ENCODE peak calls at places on chromosomes 13 and 19, in eight cellular contexts. H is fibroblast of the aortic adventitia, V is cardiac fibroblast, Y is esophagus squamous epithelium, D is cardiac muscle cell, I is LNCaP clone FGC, P is heart right ventricle, O is keratinocyte. B is an unnamed sample.

GRCh38 chr13:48192536-48192935 is 40.5 kb upstream of the ITM2B start:
- DNase-seq in D (no peak), I (no peak), H (no peak), Y (no peak), V (no peak), P (no peak), O (no peak), B (no peak)

GRCh38 chr19:45906221-45906620 is 3.8 kb upstream of the MYPOP start:
- DNase-seq in D (no peak), O (no peak), H (peak; percentile 49), I (no peak), P (no peak), V (peak; percentile 79), Y (no peak), B (no peak)

GRCh38 chr19:580274-580835 is 8.0 kb downstream of the BSG start:
- DNase-seq in P (no peak), H (no peak), O (no peak), I (no peak), D (no peak), Y (no peak), V (no peak), B (no peak)

GRCh38 chr19:6739884-6740588 is 556 bp downstream of the TRIP10 start:
- DNase-seq in H (no peak), O (no peak), I (no peak), D (peak; percentile 75), Y (no peak), V (no peak), P (peak; percentile 63), B (peak; percentile 63)

GRCh38 chr13:31767175-31767900 is 28.0 kb downstream of the RXFP2 start:
- DNase-seq in O (peak; percentile 58), P (no peak), Y (no peak), I (no peak), D (no peak), H (peak; percentile 94), V (peak; percentile 93), B (no peak)

GRCh38 chr13:34357435-34358232 is 539.7 kb downstream of the RFC3 start:
- DNase-seq in D (no peak), I (no peak), V (peak; percentile 85), O (peak; percentile 67), H (peak; percentile 75), P (no peak), Y (no peak), B (peak; percentile 5)

GRCh38 chr19:13492128-13492527 is 14.2 kb downstream of the CACNA1A start:
- DNase-seq in O (no peak), H (peak; percentile 92), Y (no peak), D (no peak), I (no peak), P (no peak), V (peak; percentile 84), B (no peak)

GRCh38 chr13:21736926-21737325 is 66.1 kb downstream of the FGF9 start:
- DNase-seq in I (no peak), V (no peak), H (no peak), P (no peak), O (no peak), D (no peak), Y (no peak), B (no peak)

GRCh38 chr13:74191036-74191809 is 57.0 kb upstream of the KLF12 start:
- DNase-seq in O (no peak), I (no peak), H (no peak), V (no peak), D (no peak), P (no peak), Y (no peak), B (no peak)

GRCh38 chr19:1826557-1827521 is 14.8 kb upstream of the ATP8B3 start:
- DNase-seq in Y (no peak), O (no peak), P (no peak), I (no peak), H (no peak), V (no peak), D (no peak), B (no peak)

GRCh38 chr13:77565635-77566034 is 30.1 kb downstream of the SCEL start:
- DNase-seq in O (no peak), H (peak; percentile 59), D (peak; percentile 53), V (peak; percentile 64), I (peak; percentile 13), P (no peak), Y (no peak), B (peak; percentile 58)

GRCh38 chr19:1856698-1857603 is 6.4 kb downstream of the KLF16 start:
- DNase-seq in V (peak; percentile 87), H (peak; percentile 66), Y (no peak), I (peak; percentile 63), D (peak; percentile 54), P (peak; percentile 80), O (no peak), B (peak; percentile 84)

GRCh38 chr13:36163809-36164308 is 32.7 kb upstream of the DCLK1 start:
- DNase-seq in O (no peak), I (peak; percentile 90), P (peak; percentile 53), H (peak; percentile 97), Y (no peak), V (peak; percentile 96), D (peak; percentile 57), B (no peak)

GRCh38 chr13:25881946-25882574 is 169.8 kb downstream of the SHISA2 start:
- DNase-seq in Y (no peak), I (no peak), H (no peak), O (no peak), V (no peak), D (no peak), P (no peak), B (no peak)

GRCh38 chr13:40388617-40389016 is 277.8 kb downstream of the FOXO1 start:
- DNase-seq in Y (peak; percentile 32), P (no peak), I (no peak), D (no peak), O (no peak), H (no peak), V (no peak), B (peak; percentile 96)

GRCh38 chr13:102847272-102848234 is 1.7 kb downstream of the ERCC5 start:
- DNase-seq in I (no peak), O (no peak), P (no peak), H (peak; percentile 73), Y (no peak), D (peak; percentile 35), V (peak; percentile 66), B (peak; percentile 56)

GRCh38 chr19:7769171-7769570 is 6.1 kb downstream of the CLEC4M start:
- DNase-seq in H (no peak), D (no peak), Y (no peak), V (no peak), I (no peak), O (no peak), P (no peak), B (no peak)

GRCh38 chr19:56136362-56136761 is 4.7 kb upstream of the ZNF444 start:
- DNase-seq in P (no peak), D (no peak), Y (no peak), I (no peak), H (no peak), V (no peak), O (no peak), B (no peak)

DNA sequence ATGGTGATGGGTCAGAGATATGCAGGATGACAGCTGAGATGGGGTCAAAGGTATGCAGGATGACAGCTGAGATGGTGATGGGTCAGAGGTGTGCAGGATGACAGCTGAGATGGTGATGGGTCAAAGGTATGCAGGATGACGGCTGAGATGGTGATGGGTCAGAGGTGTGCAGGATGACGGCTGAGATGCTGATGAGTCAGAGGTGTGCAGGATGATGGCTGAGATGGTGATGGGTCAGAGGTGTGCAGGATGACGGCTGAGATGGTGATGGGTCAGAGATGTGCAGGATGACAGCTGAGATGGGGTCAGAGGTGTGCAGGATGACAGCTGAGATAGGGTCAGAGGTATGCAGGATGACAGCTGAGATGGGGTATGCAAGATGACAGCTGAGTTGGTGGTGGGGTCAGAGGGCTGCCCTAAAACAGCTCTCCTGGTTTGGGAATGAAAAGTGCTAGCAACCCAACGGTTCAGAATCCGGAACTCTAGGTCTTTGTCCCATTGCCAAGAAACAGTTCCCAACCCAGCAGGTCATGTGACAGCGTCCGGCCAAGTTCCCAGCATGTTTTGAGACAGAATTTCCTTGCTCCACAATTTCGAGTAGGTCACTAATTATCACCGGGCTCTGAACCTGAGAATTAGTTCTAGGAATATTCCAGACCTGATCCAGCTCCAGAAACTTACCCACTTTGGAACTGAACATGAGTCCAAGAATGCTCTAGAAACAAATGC is 3.3 kb downstream of the SELENOW start:
- DNase-seq in O (no peak), I (no peak), D (no peak), H (peak; percentile 34), V (no peak), Y (no peak), P (no peak), B (no peak)
- H3K4me3 ChIP-seq in O (no peak overlapping the region), I (no peak overlapping the region), D (no peak overlapping the region), H (no peak overlapping the region), V (no peak overlapping the region), Y (no peak overlapping the region), P (no peak overlapping the region), B (no peak overlapping the region)

GRCh38 chr13:42970824-42971669 is 21.0 kb downstream of the EPSTI1 start:
- DNase-seq in P (no peak), Y (no peak), I (no peak), D (peak; percentile 58), V (peak; percentile 74), O (no peak), H (peak; percentile 51), B (peak; percentile 81)

GRCh38 chr13:42969558-42970172 is 22.4 kb downstream of the EPSTI1 start:
- DNase-seq in O (no peak), Y (no peak), H (peak; percentile 79), V (peak; percentile 78), D (peak; percentile 85), I (no peak), P (peak; percentile 79), B (peak; percentile 80)

GRCh38 chr13:42964681-42965305 is 27.2 kb downstream of the EPSTI1 start:
- DNase-seq in O (no peak), V (no peak), P (no peak), D (no peak), I (no peak), Y (no peak), H (no peak), B (no peak)

GRCh38 chr13:42968906-42969305 is 23.1 kb downstream of the EPSTI1 start:
- DNase-seq in D (no peak), O (no peak), P (no peak), V (no peak), H (no peak), I (peak; percentile 80), Y (no peak), B (no peak)

DNA sequence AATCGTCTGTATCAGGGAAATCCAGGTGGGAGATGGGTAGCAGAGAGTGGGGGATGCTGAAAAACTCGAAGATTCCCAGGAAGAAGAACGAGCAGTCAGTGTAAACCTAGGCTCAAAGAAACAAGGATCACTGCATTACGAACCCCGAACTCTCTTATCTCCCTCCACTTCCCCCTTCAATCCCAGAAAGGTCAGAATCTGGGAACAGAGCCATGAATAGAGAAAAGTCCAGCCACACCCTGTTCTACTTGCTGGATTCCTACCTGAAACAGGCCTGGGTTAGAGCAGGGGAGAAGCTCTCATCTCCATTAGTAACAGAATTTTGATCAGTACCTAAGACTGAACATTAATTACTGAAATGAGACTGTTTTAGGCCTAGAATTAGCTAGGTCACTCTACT is 24.4 kb downstream of the EPSTI1 start:
- DNase-seq in D (no peak), O (no peak), Y (no peak), H (peak; percentile 15), P (no peak), I (no peak), V (no peak), B (no peak)
- TF ChIP-seq CTCF in D (no peak), O (no peak), Y (no peak), H (no peak), P (no peak), I (no peak), V (no peak), B (no peak)

GRCh38 chr13:99967498-99967883 is 4.1 kb downstream of the ZIC5 start:
- DNase-seq in Y (no peak), D (no peak), H (no peak), O (no peak), V (no peak), P (no peak), I (no peak), B (no peak)
- H3K4me3 ChIP-seq in Y (no peak overlapping the region), D (peak overlapping the region; percentile 41), H (no peak overlapping the region), O (no peak overlapping the region), V (no peak overlapping the region), P (no peak overlapping the region), I (no peak overlapping the region), B (no peak overlapping the region)

GRCh38 chr19:33407140-33407551 is 33.6 kb downstream of the CEBPG start:
- DNase-seq in V (no peak), P (no peak), H (no peak), Y (no peak), I (no peak), D (no peak), O (no peak), B (no peak)
- TF ChIP-seq CTCF in V (no peak), P (no peak), H (no peak), Y (no peak), I (no peak), D (no peak), O (peak; percentile 7), B (no peak)

B was measured in GM12865.